ENCODE peak calls at places on chromosome 13, in eight cellular contexts. V, B, G, N, R, Y, Z and K are unnamed samples.

GRCh38 chr13:105665284-105665683 is 870.2 kb downstream of the EFNB2 start:
- DNase-seq in B (no peak), V (no peak), Z (no peak), R (no peak), N (peak; percentile 61), Y (no peak), G (no peak), K (no peak)

GRCh38 chr13:74040200-74040599 is 94.0 kb downstream of the KLF12 start:
- DNase-seq in B (no peak), Z (peak; percentile 44), R (peak; percentile 28), Y (no peak), N (peak; percentile 26), V (peak; percentile 32), G (peak; percentile 57), K (peak; percentile 28)

GRCh38 chr13:104616990-104617389 is 1550.8 kb upstream of the SLC10A2 start:
- DNase-seq in B (no peak), N (no peak), V (no peak), Y (no peak), R (no peak), G (no peak), Z (no peak), K (no peak)

GRCh38 chr13:103695320-103695719 is 629.1 kb upstream of the SLC10A2 start:
- DNase-seq in Z (no peak), G (no peak), Y (no peak), V (no peak), B (no peak), R (no peak), N (no peak), K (no peak)

GRCh38 chr13:104954210-104954609 is 1581.3 kb downstream of the EFNB2 start:
- DNase-seq in R (no peak), Z (no peak), G (no peak), B (no peak), V (peak; percentile 38), Y (no peak), N (no peak), K (no peak)

GRCh38 chr13:51158365-51158764 is 47.3 kb upstream of the C13orf42 start:
- DNase-seq in B (no peak), V (no peak), Y (no peak), R (no peak), N (no peak), G (peak; percentile 12), Z (no peak), K (no peak)

GRCh38 chr13:58960909-58961308 is 1202.8 kb downstream of the DIAPH3 start:
- DNase-seq in N (peak; percentile 4), G (peak; percentile 19), R (no peak), Y (no peak), Z (no peak), B (no peak), V (peak; percentile 1), K (no peak)

GRCh38 chr13:40452741-40453665 is 213.4 kb downstream of the FOXO1 start:
- DNase-seq in Y (no peak), R (no peak), G (peak; percentile 17), B (no peak), V (peak; percentile 48), Z (no peak), N (peak; percentile 89), K (peak; percentile 22)

GRCh38 chr13:30673669-30674521 is 56.2 kb downstream of the USPL1 start:
- DNase-seq in Y (peak; percentile 90), G (peak; percentile 95), V (peak; percentile 80), Z (peak; percentile 93), N (peak; percentile 86), B (peak; percentile 82), R (peak; percentile 83), K (peak; percentile 88)

GRCh38 chr13:96696501-96696900 is 297.8 kb downstream of the OXGR1 start:
- DNase-seq in R (no peak), N (no peak), V (peak; percentile 30), G (no peak), B (no peak), Y (no peak), Z (no peak), K (no peak)

GRCh38 chr13:88429862-88430261 is 758.7 kb downstream of the SLITRK5 start:
- DNase-seq in Z (no peak), B (no peak), Y (no peak), R (no peak), N (no peak), V (no peak), G (no peak), K (no peak)

GRCh38 chr13:32408999-32409313 is 19.0 kb downstream of the N4BP2L1 start:
- DNase-seq in R (no peak), V (no peak), G (no peak), Y (no peak), B (no peak), N (no peak), Z (no peak), K (no peak)

GRCh38 chr13:32407854-32408253 is 20.1 kb downstream of the N4BP2L1 start:
- DNase-seq in B (no peak), G (no peak), N (no peak), Y (no peak), V (no peak), Z (peak; percentile 31), R (no peak), K (peak; percentile 20)

GRCh38 chr13:32413284-32413683 is 14.6 kb downstream of the N4BP2L1 start:
- DNase-seq in Z (no peak), B (no peak), G (no peak), Y (no peak), N (no peak), V (no peak), R (no peak), K (no peak)

GRCh38 chr13:32409561-32410440 is 18.1 kb downstream of the N4BP2L1 start:
- DNase-seq in R (no peak), G (peak; percentile 92), Z (no peak), N (no peak), V (peak; percentile 81), Y (no peak), B (no peak), K (no peak)

GRCh38 chr13:32408296-32408998 is 19.5 kb downstream of the N4BP2L1 start:
- DNase-seq in Y (no peak), Z (no peak), V (no peak), N (no peak), G (peak; percentile 29), B (no peak), R (no peak), K (no peak)
- TF ChIP-seq CTCF in Y (no peak), Z (no peak), V (no peak), N (no peak), G (no peak), B (no peak), R (no peak), K (no peak)

DNA sequence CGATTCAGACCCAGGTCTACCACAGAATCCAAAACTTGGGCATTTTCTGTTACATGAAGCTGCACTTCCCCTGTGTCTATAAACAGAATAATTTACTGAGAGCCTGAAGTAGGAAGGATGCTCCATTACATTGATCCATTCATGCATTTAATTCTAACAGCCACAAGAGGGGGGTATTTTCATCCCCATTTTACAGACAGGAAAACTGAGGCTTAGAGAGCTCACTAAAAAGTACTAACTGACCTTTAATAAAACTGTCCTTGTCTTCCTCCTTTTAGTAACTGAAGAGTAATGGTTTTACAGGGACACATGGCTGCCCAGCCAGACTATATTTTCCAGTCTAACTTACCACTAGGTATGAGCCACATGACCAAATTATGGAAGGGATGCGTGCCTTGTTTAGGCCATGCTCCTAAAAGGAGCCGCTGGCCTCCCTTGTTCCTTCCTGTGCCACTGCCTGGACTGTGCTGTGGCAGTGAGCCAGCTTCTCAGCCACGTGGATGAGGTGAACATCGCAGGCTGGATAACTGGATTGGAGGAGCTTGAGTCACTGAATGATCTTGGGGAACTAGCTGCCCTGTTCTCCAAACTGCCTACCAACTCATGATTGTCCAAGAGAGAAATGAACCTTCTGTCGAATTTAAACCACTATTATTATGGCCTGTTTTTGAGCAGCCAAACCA is 108.3 kb downstream of the DOCK9 start:
- DNase-seq in N (no peak), B (no peak), V (peak; percentile 38), R (no peak), G (no peak), Y (no peak), Z (no peak), K (no peak)
- TF ChIP-seq CTCF in N (no peak), B (no peak), V (peak; percentile 39), R (peak; percentile 32), G (no peak), Y (no peak), Z (peak; percentile 45), K (peak; percentile 59)

GRCh38 chr13:95156208-95156607 is 145.0 kb downstream of the ABCC4 start:
- DNase-seq in N (peak; percentile 6), B (no peak), Y (no peak), Z (no peak), V (peak; percentile 46), R (no peak), G (peak; percentile 6), K (no peak)
- TF ChIP-seq CTCF in N (peak; percentile 24), B (no peak), Y (peak; percentile 42), Z (peak; percentile 23), V (peak; percentile 39), R (peak; percentile 42), G (no peak), K (no peak)

DNA sequence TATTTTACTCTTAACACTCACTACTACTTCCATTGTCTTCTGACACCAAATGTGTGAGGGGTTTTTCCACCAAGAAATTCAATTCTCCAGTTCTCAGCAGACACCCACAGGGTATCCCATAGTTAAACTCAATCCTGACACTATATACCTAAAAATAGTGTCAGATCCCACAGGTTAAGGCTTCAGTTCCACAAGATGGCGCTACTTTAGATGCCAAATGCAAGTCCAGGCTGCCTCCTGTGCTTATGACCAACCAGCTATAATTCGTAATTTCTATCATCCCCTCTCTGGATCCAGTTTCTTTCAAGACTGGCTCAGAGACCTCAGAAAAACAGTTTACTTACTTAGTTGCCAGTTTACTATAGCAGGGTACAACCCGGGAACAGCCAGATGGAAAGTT is 1146.2 kb upstream of the SPRY2 start:
- DNase-seq in B (no peak), Z (no peak), R (no peak), V (peak; percentile 1), G (peak; percentile 60), Y (no peak), N (no peak), K (no peak)
- TF ChIP-seq CTCF in B (no peak), Z (no peak), R (peak; percentile 58), V (no peak), G (peak; percentile 41), Y (peak; percentile 18), N (peak; percentile 26), K (no peak)

GRCh38 chr13:27125357-27126282 is 46.0 kb downstream of the USP12 start:
- DNase-seq in R (no peak), Y (peak; percentile 38), G (no peak), Z (no peak), B (no peak), N (no peak), V (no peak), K (no peak)

GRCh38 chr13:27130223-27131015 is 41.2 kb downstream of the USP12 start:
- DNase-seq in Z (no peak), B (no peak), N (no peak), G (peak; percentile 60), R (no peak), Y (no peak), V (peak; percentile 91), K (no peak)

GRCh38 chr13:27128825-27129627 is 42.6 kb downstream of the USP12 start:
- DNase-seq in B (no peak), N (no peak), V (no peak), Y (no peak), Z (no peak), G (no peak), R (no peak), K (no peak)

GRCh38 chr13:27124571-27124970 is 47.0 kb downstream of the USP12 start:
- DNase-seq in G (no peak), R (no peak), N (no peak), Y (no peak), V (no peak), B (no peak), Z (no peak), K (no peak)

GRCh38 chr13:27126877-27127276 is 44.7 kb downstream of the USP12 start:
- DNase-seq in Z (no peak), V (no peak), R (no peak), Y (no peak), B (no peak), N (no peak), G (no peak), K (no peak)
- TF ChIP-seq CTCF in Z (no peak), V (no peak), R (no peak), Y (no peak), B (no peak), N (no peak), G (no peak), K (no peak)